ENCODE peak calls at places on chromosomes 5 and 9, in ten cellular contexts. C is tibial artery; O is effector memory CD4-positive, alpha-beta T cell; B is kidney; F is Peyer's patch; S is BE2C; P is gastrocnemius medialis; X is neuronal stem cell; N is esophagus squamous epithelium; E is tibial nerve. H is an unnamed sample. For H3K4me1, the result is how much of the 10 kb centered on the place peaks cover.

GRCh38 chr5:10173716-10174115 is 76.0 kb downstream of the ATPSCKMT start:
- DNase-seq in C (no peak), O (no peak), B (no peak), F (no peak), S (no peak), P (no peak), X (no peak), N (no peak), E (no peak), H (no peak)

GRCh38 chr5:102860035-102860434 is 104.9 kb downstream of the PAM start:
- DNase-seq in C (no peak), O (no peak), B (no peak), F (no peak), S (no peak), P (no peak), X (no peak), N (no peak), E (no peak), H (no peak)

GRCh38 chr5:173888473-173889135 is 455 bp downstream of the CPEB4 start:
- DNase-seq in C (peak), O (peak), B (peak), F (no peak), S (peak), P (no peak), X (no peak), N (no peak), E (no peak), H (peak)

GRCh38 chr9:13520069-13520468 is 240.6 kb upstream of the MPDZ start:
- DNase-seq in C (no peak), O (no peak), B (no peak), F (no peak), S (no peak), P (no peak), X (no peak), N (no peak), E (no peak), H (no peak)

GRCh38 chr9:124128568-124128967 is 117.0 kb downstream of the LHX2 start:
- DNase-seq in C (no peak), O (no peak), B (no peak), F (no peak), S (no peak), P (no peak), X (no peak), N (no peak), E (no peak), H (peak)

GRCh38 chr5:112846556-112846955 is 14.5 kb upstream of the SRP19 start:
- DNase-seq in C (no peak), O (no peak), B (no peak), F (no peak), S (no peak), P (no peak), X (no peak), N (no peak), E (no peak), H (no peak)

GRCh38 chr5:154860123-154860522 is 1.7 kb downstream of the CNOT8 start:
- DNase-seq in C (peak), O (no peak), B (peak), F (peak), S (no peak), P (peak), X (no peak), N (no peak), E (no peak), H (no peak)

GRCh38 chr5:180049357-180049673 is 22.2 kb downstream of the RNF130 start:
- DNase-seq in C (no peak), O (no peak), B (no peak), F (no peak), S (no peak), P (no peak), X (no peak), N (no peak), E (no peak), H (no peak)

GRCh38 chr9:28692012-28692411 is 1118.7 kb upstream of the C9orf72 start:
- DNase-seq in C (no peak), O (no peak), B (no peak), F (peak), S (no peak), P (no peak), X (no peak), N (no peak), E (no peak), H (no peak)

GRCh38 chr5:67248703-67249589 is 52.3 kb upstream of the CD180 start:
- DNase-seq in C (peak), O (no peak), B (no peak), F (no peak), S (no peak), P (peak), X (no peak), N (no peak), E (no peak), H (no peak)

GRCh38 chr5:131393498-131393968 is 129.7 kb downstream of the CDC42SE2 start:
- DNase-seq in C (no peak), O (no peak), B (no peak), F (no peak), S (no peak), P (no peak), X (no peak), N (no peak), E (no peak), H (no peak)

GRCh38 chr5:142023836-142024235 is 11.0 kb upstream of the GNPDA1 start:
- DNase-seq in C (no peak), O (no peak), B (no peak), F (no peak), S (no peak), P (no peak), X (no peak), N (no peak), E (no peak), H (no peak)

GRCh38 chr9:136031741-136032638 is 63.1 kb downstream of the NACC2 start:
- DNase-seq in C (peak), O (no peak), B (no peak), F (no peak), S (no peak), P (no peak), X (no peak), N (no peak), E (no peak), H (no peak)

GRCh38 chr5:148005788-148006520 is 57.8 kb upstream of the SPINK5 start:
- DNase-seq in C (no peak), O (no peak), B (no peak), F (no peak), S (peak), P (no peak), X (no peak), N (no peak), E (no peak), H (peak)

GRCh38 chr5:39578887-39579497 is 154.2 kb upstream of the DAB2 start:
- DNase-seq in C (no peak), O (no peak), B (no peak), F (no peak), S (no peak), P (no peak), X (peak), N (no peak), E (no peak), H (no peak)

GRCh38 chr5:54148062-54148461 is 162.3 kb downstream of the ARL15 start:
- DNase-seq in C (no peak), O (no peak), B (no peak), F (no peak), S (no peak), P (no peak), X (no peak), N (no peak), E (no peak), H (no peak)

GRCh38 chr9:3502560-3503398 is 23.0 kb downstream of the RFX3 start:
- DNase-seq in C (no peak), O (no peak), B (no peak), F (no peak), S (no peak), P (no peak), X (no peak), N (no peak), E (no peak), H (no peak)

GRCh38 chr9:127661342-127661741 is 45.4 kb upstream of the CFAP157 start:
- DNase-seq in C (no peak), O (no peak), B (no peak), F (no peak), S (peak), P (no peak), X (peak), N (no peak), E (no peak), H (no peak)

GRCh38 chr9:109098221-109098959 is 21.4 kb downstream of the TMEM245 start:
- DNase-seq in C (no peak), O (no peak), B (no peak), F (no peak), S (peak), P (peak), X (peak), N (no peak), E (no peak), H (no peak)

GRCh38 chr9:109101810-109102209 is 17.9 kb downstream of the TMEM245 start:
- DNase-seq in C (no peak), O (no peak), B (no peak), F (no peak), S (no peak), P (no peak), X (no peak), N (no peak), E (no peak), H (no peak)

GRCh38 chr9:109100543-109101201 is 19.1 kb downstream of the TMEM245 start:
- DNase-seq in C (no peak), O (no peak), B (no peak), F (no peak), S (no peak), P (no peak), X (no peak), N (no peak), E (no peak), H (no peak)

GRCh38 chr9:109098960-109099308 is 20.8 kb downstream of the TMEM245 start:
- DNase-seq in C (no peak), O (no peak), B (no peak), F (no peak), S (no peak), P (no peak), X (no peak), N (no peak), E (no peak), H (no peak)

DNA sequence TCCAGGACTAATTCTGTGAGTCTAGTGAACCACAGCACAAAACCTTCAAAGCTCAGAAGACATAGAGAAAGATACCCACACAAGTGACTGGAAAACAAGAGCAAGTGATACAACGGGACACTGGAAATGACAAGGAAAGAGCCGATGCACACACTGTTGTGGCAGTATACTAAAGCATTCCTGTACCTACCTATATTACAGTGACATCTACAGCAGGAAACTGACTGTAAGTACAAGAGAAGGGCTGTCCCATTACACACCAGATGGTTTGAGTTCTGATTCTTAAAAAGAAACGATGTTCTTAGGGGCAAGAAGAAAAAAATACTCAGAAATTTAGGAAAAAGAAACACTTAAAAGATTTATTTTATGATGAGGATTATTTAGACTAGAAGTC is 18.5 kb downstream of the TMEM245 start:
- DNase-seq in C (no peak), O (no peak), B (no peak), F (no peak), S (no peak), P (no peak), X (no peak), N (no peak), E (no peak), H (no peak)
- H3K4me1 ChIP-seq in C (under half), O (under half), B (under half), F (under half), S (under half), P (half or more), X (under half), N (under half), E (under half), H (half or more)

GRCh38 chr5:157387683-157388093 is 72.3 kb upstream of the NIPAL4 start:
- DNase-seq in C (no peak), O (no peak), B (no peak), F (no peak), S (no peak), P (peak), X (no peak), N (no peak), E (peak), H (no peak)
- H3K4me1 ChIP-seq in C (under half), O (under half), B (under half), F (under half), S (under half), P (under half), X (under half), N (under half), E (under half), H (under half)

DNA sequence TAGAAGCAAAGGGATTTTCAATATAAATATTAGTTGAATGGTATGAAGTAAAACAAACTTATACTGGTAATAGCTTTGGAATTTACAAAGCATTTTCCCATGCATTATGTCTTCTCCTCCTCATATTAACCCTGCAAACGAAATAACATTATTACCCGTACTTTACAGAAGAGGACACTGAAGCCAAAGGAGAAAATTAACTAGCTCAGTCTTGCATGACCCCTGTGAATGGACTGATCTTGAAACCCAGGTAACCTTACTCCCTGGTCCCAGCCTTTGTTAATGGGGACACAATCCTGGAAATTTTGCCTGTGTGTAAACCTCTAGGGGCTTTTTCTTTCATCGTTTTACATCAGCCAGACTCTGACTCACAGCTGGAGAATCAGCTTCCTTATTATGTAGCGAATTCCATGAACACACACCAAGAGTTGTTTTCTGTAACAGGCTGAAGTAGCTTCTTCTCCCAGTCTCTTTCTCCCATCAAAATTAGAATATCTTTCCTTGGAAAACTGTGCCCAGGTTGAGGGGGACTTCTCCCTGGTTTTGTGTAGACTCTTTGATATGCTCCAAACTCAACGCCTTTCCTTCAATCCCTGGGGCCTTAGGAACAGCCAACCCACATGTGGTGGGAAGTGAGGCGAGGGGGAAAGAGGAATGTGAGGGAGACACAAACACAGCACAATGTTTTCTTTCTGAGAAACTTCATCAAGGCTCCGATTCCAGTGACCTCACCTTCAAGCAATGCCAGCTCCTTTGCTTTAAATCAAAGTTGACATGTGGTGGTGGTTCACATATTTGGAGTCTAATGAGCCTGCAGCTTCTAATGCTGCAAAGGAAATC is 480.9 kb upstream of the PAPPA start:
- DNase-seq in C (no peak), O (no peak), B (no peak), F (no peak), S (no peak), P (no peak), X (no peak), N (no peak), E (no peak), H (no peak)
- H3K4me1 ChIP-seq in C (under half), O (under half), B (under half), F (under half), S (under half), P (under half), X (under half), N (under half), E (under half), H (under half)

GRCh38 chr5:172692451-172692850 is 51.4 kb downstream of the NEURL1B start:
- DNase-seq in C (no peak), O (no peak), B (no peak), F (no peak), S (no peak), P (no peak), X (no peak), N (no peak), E (no peak), H (no peak)
- H3K4me1 ChIP-seq in C (half or more), O (under half), B (under half), F (under half), S (under half), P (under half), X (under half), N (under half), E (under half), H (under half)

DNA sequence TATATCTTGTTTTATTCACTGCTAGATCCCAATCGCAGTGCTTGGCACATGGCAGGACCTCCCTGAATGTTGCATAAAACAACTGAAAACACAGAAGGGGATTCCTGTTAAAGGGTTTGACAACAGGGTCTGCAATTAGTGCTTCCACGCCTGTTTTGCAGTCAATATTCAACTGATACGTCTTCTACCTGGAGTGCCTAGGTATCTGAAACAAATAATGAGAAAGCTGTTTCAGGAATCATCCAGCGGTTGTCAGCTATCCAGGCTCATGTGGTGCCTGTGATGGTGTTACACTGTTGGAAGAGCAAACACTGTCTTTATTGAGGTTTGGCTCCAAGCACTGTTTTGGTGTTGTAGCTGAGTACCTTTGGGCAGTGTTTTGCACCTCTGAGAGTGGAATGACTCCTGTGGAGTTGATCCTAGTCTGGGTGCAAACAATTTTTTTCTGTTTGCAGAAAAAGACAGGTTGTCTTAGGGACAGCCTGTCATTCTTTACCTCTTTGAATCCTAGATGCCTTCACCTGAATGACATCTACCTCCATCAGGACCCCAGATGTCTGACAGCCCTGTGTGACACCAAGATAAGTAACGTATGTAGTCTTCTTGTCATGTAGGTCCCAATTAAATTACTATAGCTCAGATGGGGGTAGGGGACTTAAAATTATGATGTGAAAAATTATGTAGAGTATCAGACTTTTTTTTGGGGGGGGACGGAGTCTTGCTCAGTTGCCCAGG is 14.8 kb upstream of the MATR3 start:
- DNase-seq in C (no peak), O (no peak), B (no peak), F (no peak), S (no peak), P (no peak), X (no peak), N (no peak), E (no peak), H (no peak)
- H3K4me1 ChIP-seq in C (under half), O (under half), B (under half), F (under half), S (under half), P (half or more), X (under half), N (under half), E (under half), H (half or more)

DNA sequence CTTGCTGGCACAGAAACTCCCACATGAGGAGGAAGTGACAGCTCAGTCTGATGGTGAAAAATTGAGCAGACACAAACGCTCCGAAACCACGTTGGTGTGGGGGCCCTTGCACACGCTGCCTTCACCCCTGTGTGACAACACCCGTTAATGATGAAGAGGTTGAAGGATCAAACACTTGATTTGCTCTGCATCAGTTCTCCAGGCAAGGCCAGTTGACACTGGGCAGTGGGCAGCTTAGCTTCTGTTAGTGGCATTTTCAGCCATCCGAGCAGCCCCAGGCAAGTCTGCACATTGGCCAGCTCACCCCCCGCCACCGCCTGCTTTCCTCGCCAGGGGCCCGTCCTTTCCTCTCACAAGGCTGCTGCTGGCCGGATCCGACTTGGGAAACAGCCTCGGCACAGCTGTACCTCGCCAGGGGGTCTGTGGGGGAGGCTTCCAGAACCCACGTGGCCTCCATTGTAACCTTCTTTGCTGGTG is 79.8 kb downstream of the COL27A1 start:
- DNase-seq in C (no peak), O (no peak), B (no peak), F (no peak), S (no peak), P (no peak), X (no peak), N (no peak), E (no peak), H (no peak)
- H3K4me1 ChIP-seq in C (under half), O (under half), B (under half), F (under half), S (under half), P (under half), X (under half), N (under half), E (under half), H (under half)

DNA sequence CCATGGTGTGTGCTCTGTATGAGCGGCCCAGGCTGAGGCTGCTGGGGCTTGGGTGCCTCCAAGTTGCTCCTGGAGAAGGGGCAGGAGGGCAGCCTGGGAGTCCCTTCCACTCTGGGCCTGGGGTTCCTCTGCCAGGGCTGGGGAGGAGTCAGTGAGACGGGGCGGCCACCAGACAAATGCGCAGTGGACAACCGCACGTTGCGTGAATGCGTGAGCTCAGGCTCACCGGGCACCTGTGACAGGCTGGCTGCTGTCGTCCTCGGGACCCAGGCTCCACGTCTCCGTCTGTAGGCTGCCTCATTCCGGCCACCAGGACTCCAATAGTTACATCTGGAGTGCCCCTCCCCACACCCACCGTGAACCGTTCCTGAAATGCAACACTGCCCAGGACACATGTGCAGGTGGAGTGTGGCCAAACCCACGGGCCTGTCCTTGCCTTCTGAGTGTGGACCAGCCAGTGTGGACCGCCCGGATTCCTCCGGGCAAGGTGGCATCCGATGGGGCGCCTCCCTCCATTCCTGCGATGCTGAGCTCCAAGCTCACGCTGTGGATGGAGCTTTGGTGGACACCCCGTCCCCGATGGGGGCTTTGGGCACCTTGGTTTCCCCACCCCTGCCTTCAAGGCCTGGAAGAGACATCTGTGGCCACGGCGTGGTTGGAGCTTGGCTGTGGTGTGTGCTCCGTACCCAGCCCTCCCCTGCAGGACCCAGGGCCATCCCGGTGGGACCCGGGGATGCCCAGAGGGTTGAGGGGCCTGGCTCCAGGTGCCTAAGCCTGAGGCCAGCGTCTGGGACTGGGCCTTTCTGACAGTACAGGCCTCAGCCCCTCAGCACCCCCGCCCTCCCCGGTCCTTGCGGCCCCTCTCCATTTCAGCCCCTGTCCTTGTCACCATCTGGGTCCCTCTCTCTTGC is 34.0 kb upstream of the RXRA start:
- DNase-seq in C (no peak), O (no peak), B (peak), F (no peak), S (no peak), P (no peak), X (no peak), N (no peak), E (no peak), H (no peak)
- H3K4me1 ChIP-seq in C (under half), O (under half), B (under half), F (under half), S (under half), P (under half), X (under half), N (under half), E (under half), H (under half)

H was measured in Caco-2.